ENCODE peak calls at places on chromosome 6, in nine cellular contexts. F is IMR-90, I is tibial artery, Z is psoas muscle, W is RWPE1, E is RWPE2, T is HCT116, R is fibroblast of lung, Y is A549. H is an unnamed sample.

GRCh38 chr6:31778999-31779885 is 2.1 kb upstream of the VWA7 start:
- DNase-seq in F (no peak), I (no peak), Z (no peak), W (no peak), E (no peak), T (no peak), R (no peak), Y (no peak), H (no peak)

GRCh38 chr6:56555438-56555872 is 87.2 kb downstream of the DST start:
- DNase-seq in F (peak), I (no peak), Z (no peak), W (no peak), E (no peak), T (no peak), R (peak), Y (no peak), H (no peak)

GRCh38 chr6:81031429-81031828 is 721.1 kb downstream of the TENT5A start:
- DNase-seq in F (no peak), I (no peak), Z (no peak), W (no peak), E (no peak), T (no peak), R (peak), Y (no peak), H (no peak)

GRCh38 chr6:44010411-44011349 is 116.6 kb downstream of the MRPL14 start:
- DNase-seq in F (peak), I (peak), Z (peak), W (peak), E (peak), T (peak), R (peak), Y (no peak), H (no peak)

GRCh38 chr6:157714153-157714490 is 108.9 kb upstream of the SNX9 start:
- DNase-seq in F (peak), I (no peak), Z (no peak), W (no peak), E (no peak), T (no peak), R (peak), Y (no peak), H (no peak)

GRCh38 chr6:53437557-53438202 is 88.9 kb upstream of the ELOVL5 start:
- DNase-seq in F (peak), I (no peak), Z (no peak), W (peak), E (no peak), T (peak), R (peak), Y (peak), H (peak)

GRCh38 chr6:8175046-8175777 is 72.9 kb upstream of the EEF1E1 start:
- DNase-seq in F (no peak), I (no peak), Z (no peak), W (peak), E (no peak), T (no peak), R (no peak), Y (no peak), H (peak)

GRCh38 chr6:170080169-170080827 is 210.6 kb downstream of the DLL1 start:
- DNase-seq in F (no peak), I (no peak), Z (peak), W (no peak), E (peak), T (no peak), R (no peak), Y (no peak), H (no peak)

GRCh38 chr6:57421503-57421902 is 104.1 kb downstream of the PRIM2 start:
- DNase-seq in F (no peak), I (no peak), Z (no peak), W (no peak), E (no peak), T (no peak), R (peak), Y (no peak), H (no peak)

GRCh38 chr6:36625161-36625919 is 31.2 kb downstream of the SRSF3 start:
- DNase-seq in F (peak), I (peak), Z (no peak), W (no peak), E (no peak), T (no peak), R (peak), Y (no peak), H (no peak)

GRCh38 chr6:96104910-96105309 is 89.1 kb downstream of the FUT9 start:
- DNase-seq in F (no peak), I (no peak), Z (no peak), W (peak), E (no peak), T (no peak), R (no peak), Y (no peak), H (peak)

GRCh38 chr6:40928302-40928701 is 110.7 kb downstream of the UNC5CL start:
- DNase-seq in F (no peak), I (no peak), Z (no peak), W (no peak), E (no peak), T (no peak), R (no peak), Y (no peak), H (no peak)

GRCh38 chr6:32432050-32432450 is 7.6 kb upstream of the HLA-DRA start:
- DNase-seq in F (peak), I (no peak), Z (no peak), W (peak), E (no peak), T (peak), R (peak), Y (peak), H (no peak)

GRCh38 chr6:151413372-151414145 is 22.2 kb upstream of the ZBTB2 start:
- DNase-seq in F (no peak), I (no peak), Z (no peak), W (no peak), E (no peak), T (no peak), R (no peak), Y (no peak), H (no peak)

GRCh38 chr6:31660224-31660997 is at the start of gene C6orf47:
- DNase-seq in F (peak), I (peak), Z (peak), W (peak), E (peak), T (peak), R (peak), Y (peak), H (no peak)

GRCh38 chr6:84193140-84193708 is 34.2 kb downstream of the CEP162 start:
- DNase-seq in F (peak), I (no peak), Z (no peak), W (peak), E (no peak), T (peak), R (peak), Y (peak), H (peak)

GRCh38 chr6:116492331-116493067 is 18.9 kb upstream of the CALHM5 start:
- DNase-seq in F (no peak), I (no peak), Z (no peak), W (no peak), E (no peak), T (no peak), R (peak), Y (no peak), H (no peak)

GRCh38 chr6:11332463-11332862 is 100.0 kb upstream of the NEDD9 start:
- DNase-seq in F (no peak), I (no peak), Z (no peak), W (no peak), E (no peak), T (no peak), R (no peak), Y (no peak), H (no peak)

GRCh38 chr6:37695857-37696219 is 1.8 kb downstream of the MDGA1 start:
- DNase-seq in F (peak), I (no peak), Z (no peak), W (no peak), E (no peak), T (no peak), R (peak), Y (no peak), H (no peak)

GRCh38 chr6:14630136-14630535 is 512.6 kb downstream of the CD83 start:
- DNase-seq in F (no peak), I (no peak), Z (no peak), W (no peak), E (no peak), T (no peak), R (no peak), Y (no peak), H (no peak)

GRCh38 chr6:68575765-68576439 is 59.2 kb upstream of the ADGRB3 start:
- DNase-seq in F (no peak), I (no peak), Z (no peak), W (no peak), E (no peak), T (no peak), R (peak), Y (peak), H (no peak)

GRCh38 chr6:5246141-5246869 is 14.4 kb downstream of the LYRM4 start:
- DNase-seq in F (no peak), I (no peak), Z (no peak), W (no peak), E (no peak), T (no peak), R (no peak), Y (no peak), H (no peak)

GRCh38 chr6:151442359-151442758 is 9.6 kb downstream of the RMND1 start:
- DNase-seq in F (no peak), I (no peak), Z (no peak), W (no peak), E (no peak), T (no peak), R (no peak), Y (no peak), H (no peak)

GRCh38 chr6:34386316-34387137 is 5.9 kb downstream of the NUDT3 start:
- DNase-seq in F (peak), I (no peak), Z (no peak), W (no peak), E (no peak), T (no peak), R (peak), Y (peak), H (peak)

GRCh38 chr6:91299544-91300491 is 712.9 kb upstream of the MAP3K7 start:
- DNase-seq in F (peak), I (no peak), Z (peak), W (no peak), E (no peak), T (no peak), R (peak), Y (no peak), H (no peak)

GRCh38 chr6:32845381-32845884 is 1.6 kb upstream of the PSMB8 start:
- DNase-seq in F (no peak), I (no peak), Z (no peak), W (no peak), E (no peak), T (no peak), R (no peak), Y (no peak), H (no peak)

GRCh38 chr6:167031082-167031709 is 32.0 kb downstream of the CEP43 start:
- DNase-seq in F (peak), I (no peak), Z (no peak), W (peak), E (no peak), T (no peak), R (peak), Y (no peak), H (peak)

GRCh38 chr6:103570431-103570830 is 1289.3 kb downstream of the HACE1 start:
- DNase-seq in F (no peak), I (no peak), Z (no peak), W (no peak), E (no peak), T (no peak), R (no peak), Y (no peak), H (peak)

GRCh38 chr6:42369568-42369967 is 82.2 kb downstream of the TRERF1 start:
- DNase-seq in F (no peak), I (no peak), Z (no peak), W (peak), E (no peak), T (no peak), R (no peak), Y (peak), H (no peak)

GRCh38 chr6:42152024-42152423 is 9.6 kb upstream of the C6orf132 start:
- DNase-seq in F (no peak), I (no peak), Z (no peak), W (no peak), E (no peak), T (no peak), R (no peak), Y (no peak), H (no peak)

DNA sequence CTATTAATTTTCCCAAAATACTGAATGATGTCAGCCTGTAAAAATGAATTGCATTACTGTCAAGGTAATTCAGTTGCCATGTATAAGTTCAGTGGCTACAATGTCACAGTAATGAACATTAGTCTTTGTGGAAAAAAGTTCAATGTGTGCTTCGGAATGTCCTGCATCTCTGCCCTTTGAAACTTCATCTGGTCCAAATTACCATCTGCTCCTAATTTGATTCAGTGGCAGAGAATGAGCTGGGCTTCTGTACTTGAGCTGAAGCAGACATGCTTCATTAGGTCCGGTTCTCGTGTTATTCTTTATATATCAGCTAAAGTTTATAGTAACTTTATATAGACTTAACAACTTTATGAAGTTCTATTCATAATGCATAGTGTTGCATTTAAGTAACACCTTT is 567.4 kb downstream of the COL12A1 start:
- DNase-seq in F (no peak), I (no peak), Z (no peak), W (no peak), E (no peak), T (no peak), R (peak), Y (no peak), H (no peak)
- H3K27ac ChIP-seq in F (no peak), I (no peak), Z (no peak), W (no peak), E (no peak), T (no peak), R (no peak), Y (no peak), H (no peak)

GRCh38 chr6:109091314-109092009 is 3.2 kb downstream of the SESN1 start:
- DNase-seq in F (no peak), I (no peak), Z (peak), W (no peak), E (no peak), T (no peak), R (no peak), Y (no peak), H (no peak)
- H3K27ac ChIP-seq in F (no peak), I (no peak), Z (peak), W (no peak), E (no peak), T (no peak), R (no peak), Y (no peak), H (no peak)

DNA sequence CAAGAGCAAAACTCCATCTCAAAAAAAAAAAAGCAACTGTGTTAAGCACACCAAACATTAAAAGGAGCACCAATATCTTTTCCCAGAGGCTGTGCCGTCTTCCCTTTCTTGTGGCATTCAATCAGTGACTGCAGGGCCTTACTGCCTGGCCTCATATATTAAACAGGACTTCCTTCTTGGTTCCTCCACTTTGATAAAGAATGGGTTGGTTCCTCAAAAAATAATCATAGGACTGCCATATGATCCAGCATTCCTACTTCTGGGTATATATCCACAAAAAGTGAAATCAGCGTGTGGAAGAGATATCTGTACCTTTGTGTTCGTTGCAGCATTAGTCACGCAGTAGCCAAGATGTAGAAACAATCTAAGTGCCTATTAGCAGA is 40.3 kb upstream of the GFOD1 start:
- DNase-seq in F (no peak), I (no peak), Z (no peak), W (no peak), E (no peak), T (no peak), R (no peak), Y (no peak), H (no peak)
- H3K27ac ChIP-seq in F (no peak), I (peak), Z (peak), W (peak), E (peak), T (no peak), R (no peak), Y (no peak), H (no peak)

GRCh38 chr6:140281236-140281635 is 906.8 kb upstream of the CITED2 start:
- DNase-seq in F (peak), I (no peak), Z (no peak), W (peak), E (no peak), T (no peak), R (peak), Y (no peak), H (peak)
- H3K27ac ChIP-seq in F (no peak), I (no peak), Z (no peak), W (no peak), E (no peak), T (no peak), R (no peak), Y (no peak), H (peak)

DNA sequence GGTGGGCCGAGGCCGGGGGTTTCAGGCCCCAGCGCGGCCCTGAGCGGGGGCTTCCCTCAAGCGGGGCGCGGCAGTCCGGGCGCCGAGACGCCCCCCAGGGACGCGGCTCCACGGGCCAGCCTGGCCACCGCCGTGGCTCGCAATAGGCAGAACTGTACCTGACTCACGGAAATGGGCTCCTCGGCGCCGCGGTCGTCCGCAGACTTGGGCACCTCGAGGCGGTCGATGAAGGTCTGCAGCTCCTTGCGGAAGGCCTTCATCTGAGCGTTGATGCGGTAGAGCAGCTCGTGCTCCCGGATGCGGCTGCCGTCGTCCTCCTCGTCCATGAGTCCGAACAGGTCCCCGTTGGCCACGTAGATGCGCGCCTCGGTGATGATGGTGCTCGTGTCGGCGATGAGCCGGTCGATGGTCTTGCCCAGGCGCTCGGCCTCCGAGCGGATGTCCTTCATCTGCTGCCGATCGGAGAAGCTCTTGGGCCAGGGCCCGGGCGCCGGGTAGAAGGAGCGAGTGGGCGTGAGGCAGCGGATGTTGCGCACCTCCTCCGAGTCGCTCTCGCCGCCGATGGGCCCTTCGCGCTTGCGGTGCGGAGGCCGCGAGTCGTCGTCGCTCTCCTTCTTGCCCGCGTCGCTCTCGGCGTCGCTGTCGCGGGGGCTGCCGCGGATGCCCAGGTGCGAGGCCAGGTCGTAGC is 16.1 kb upstream of the KIAA0408 start:
- DNase-seq in F (no peak), I (no peak), Z (peak), W (no peak), E (peak), T (no peak), R (no peak), Y (no peak), H (no peak)
- H3K27ac ChIP-seq in F (no peak), I (no peak), Z (no peak), W (no peak), E (no peak), T (no peak), R (no peak), Y (no peak), H (no peak)

H was measured in epithelial cell of prostate.